ENCODE peak calls at places on chromosomes 1 and 21, in six cellular contexts. W is cardiac muscle cell, R is thoracic aorta, L is breast epithelium, M is pancreas, U is PC-3. S is an unnamed sample.

GRCh38 chr1:43056981-43057391 is 98.3 kb upstream of the SLC2A1 start:
- DNase-seq in W (no peak), R (no peak), L (no peak), M (no peak), U (no peak), S (no peak)

GRCh38 chr1:35555601-35556477 is 1.4 kb downstream of the KIAA0319L start:
- DNase-seq in W (no peak), R (no peak), L (no peak), M (no peak), U (peak; percentile 85), S (no peak)

GRCh38 chr1:67535474-67535873 is 105.3 kb upstream of the SERBP1 start:
- DNase-seq in W (peak; percentile 79), R (peak; percentile 35), L (peak; percentile 81), M (peak; percentile 84), U (peak; percentile 87), S (peak; percentile 85)

GRCh38 chr21:36854391-36854790 is 112.1 kb downstream of the HLCS start:
- DNase-seq in W (peak; percentile 79), R (no peak), L (no peak), M (no peak), U (peak; percentile 62), S (no peak)

GRCh38 chr1:114462341-114462740 is 48.7 kb downstream of the TRIM33 start:
- DNase-seq in W (no peak), R (no peak), L (no peak), M (no peak), U (no peak), S (no peak)

GRCh38 chr1:9448132-9449105 is 90.8 kb upstream of the SLC25A33 start:
- DNase-seq in W (no peak), R (no peak), L (no peak), M (no peak), U (no peak), S (no peak)

GRCh38 chr1:205923663-205924435 is 19.4 kb downstream of the SLC26A9 start:
- DNase-seq in W (no peak), R (no peak), L (peak; percentile 22), M (no peak), U (no peak), S (no peak)

GRCh38 chr1:56301791-56302190 is 277.6 kb downstream of the PLPP3 start:
- DNase-seq in W (no peak), R (no peak), L (no peak), M (no peak), U (peak; percentile 85), S (no peak)

GRCh38 chr1:2173546-2174347 is 20.8 kb downstream of the FAAP20 start:
- DNase-seq in W (no peak), R (no peak), L (no peak), M (peak; percentile 49), U (no peak), S (no peak)

GRCh38 chr21:42692688-42693087 is 39.3 kb downstream of the PDE9A start:
- DNase-seq in W (no peak), R (no peak), L (no peak), M (peak; percentile 41), U (no peak), S (no peak)

GRCh38 chr1:17586172-17586963 is 46.9 kb downstream of the ARHGEF10L start:
- DNase-seq in W (peak; percentile 23), R (no peak), L (no peak), M (no peak), U (peak; percentile 52), S (no peak)

GRCh38 chr21:16002872-16003466 is 273.2 kb downstream of the USP25 start:
- DNase-seq in W (no peak), R (no peak), L (no peak), M (no peak), U (peak; percentile 58), S (no peak)

GRCh38 chr1:159229896-159230295 is 25.2 kb downstream of the ACKR1 start:
- DNase-seq in W (no peak), R (no peak), L (no peak), M (no peak), U (peak; percentile 95), S (no peak)

GRCh38 chr1:92944901-92945747 is 16.1 kb downstream of the DIPK1A start:
- DNase-seq in W (no peak), R (no peak), L (no peak), M (no peak), U (no peak), S (no peak)
- H3K4me3 ChIP-seq in W (no peak overlapping the region), R (no peak overlapping the region), L (no peak overlapping the region), M (no peak overlapping the region), U (no peak overlapping the region), S (no peak overlapping the region)

GRCh38 chr1:211885746-211886522 is 55.4 kb upstream of the LPGAT1 start:
- DNase-seq in W (no peak), R (no peak), L (no peak), M (no peak), U (no peak), S (no peak)
- H3K27me3 ChIP-seq in W (no peaks in the 10 kb centered on the region), R (no peaks in the 10 kb centered on the region), L (no peaks in the 10 kb centered on the region), M (no peaks in the 10 kb centered on the region), U (peaks cover 35% of the 10 kb centered on the region), S (no peaks in the 10 kb centered on the region)

GRCh38 chr1:212937034-212937433 is 13.3 kb upstream of the VASH2 start:
- DNase-seq in W (no peak), R (no peak), L (no peak), M (no peak), U (no peak), S (no peak)
- H3K4me3 ChIP-seq in W (no peak overlapping the region), R (no peak overlapping the region), L (no peak overlapping the region), M (no peak overlapping the region), U (no peak overlapping the region), S (no peak overlapping the region)

DNA sequence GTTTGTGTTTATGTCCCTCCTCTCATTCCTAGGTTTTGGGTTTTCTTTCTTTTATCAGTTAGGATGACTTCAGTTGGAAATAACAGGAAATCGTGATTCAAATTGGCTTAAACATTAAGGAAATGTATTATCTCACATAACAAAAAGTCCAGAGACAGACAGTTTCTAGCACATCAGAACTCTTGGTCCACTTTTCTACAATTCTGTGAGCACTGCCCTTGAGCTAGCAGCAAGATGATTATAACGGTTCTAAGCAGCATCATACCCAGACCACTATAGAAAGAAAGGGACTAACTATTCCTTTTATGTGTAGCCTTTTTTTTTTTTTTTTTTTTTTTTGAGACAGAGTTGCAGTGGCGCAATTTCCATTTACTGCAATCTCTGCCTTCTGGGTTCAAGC is 18.9 kb downstream of the FCGR2B start:
- DNase-seq in W (no peak), R (no peak), L (no peak), M (no peak), U (no peak), S (no peak)
- H3K27me3 ChIP-seq in W (peaks cover 41% of the 10 kb centered on the region), R (no peaks in the 10 kb centered on the region), L (no peaks in the 10 kb centered on the region), M (no peaks in the 10 kb centered on the region), U (no peaks in the 10 kb centered on the region), S (peaks cover 58% of the 10 kb centered on the region)

GRCh38 chr1:161019767-161020572 is 982 bp downstream of the F11R start:
- DNase-seq in W (no peak), R (no peak), L (no peak), M (no peak), U (peak; percentile 64), S (no peak)

GRCh38 chr1:161017756-161018630 is 3.0 kb downstream of the F11R start:
- DNase-seq in W (no peak), R (no peak), L (no peak), M (no peak), U (no peak), S (no peak)

GRCh38 chr1:161021168-161021958 is 411 bp upstream of the F11R start:
- DNase-seq in W (peak; percentile 87), R (no peak), L (peak; percentile 98), M (peak; percentile 99), U (peak; percentile 99), S (peak; percentile 94)

GRCh38 chr1:161020573-161021167 is at the start of gene F11R:
- DNase-seq in W (peak; percentile 81), R (no peak), L (no peak), M (peak; percentile 78), U (peak; percentile 62), S (peak; percentile 82)

GRCh38 chr1:161018631-161018930 is 2.4 kb downstream of the F11R start:
- DNase-seq in W (no peak), R (no peak), L (no peak), M (no peak), U (no peak), S (no peak)
- H3K4me3 ChIP-seq in W (peak overlapping the region; percentile 51), R (no peak overlapping the region), L (no peak overlapping the region), M (no peak overlapping the region), U (peak overlapping the region; percentile 88), S (no peak overlapping the region)

GRCh38 chr1:10863916-10864315 is 67.5 kb upstream of the CASZ1 start:
- DNase-seq in W (no peak), R (no peak), L (no peak), M (no peak), U (no peak), S (no peak)
- H3K27me3 ChIP-seq in W (peaks cover 10% of the 10 kb centered on the region), R (no peaks in the 10 kb centered on the region), L (no peaks in the 10 kb centered on the region), M (no peaks in the 10 kb centered on the region), U (no peaks in the 10 kb centered on the region), S (peaks cover 61% of the 10 kb centered on the region)

GRCh38 chr1:221887091-221887746 is 145.3 kb upstream of the DUSP10 start:
- DNase-seq in W (no peak), R (peak; percentile 24), L (peak; percentile 80), M (peak; percentile 53), U (peak; percentile 100), S (peak; percentile 80)
- H3K4me3 ChIP-seq in W (no peak overlapping the region), R (no peak overlapping the region), L (no peak overlapping the region), M (no peak overlapping the region), U (peak overlapping the region; percentile 38), S (no peak overlapping the region)

GRCh38 chr1:61605607-61606321 is 119.2 kb downstream of the TM2D1 start:
- DNase-seq in W (no peak), R (no peak), L (no peak), M (no peak), U (peak; percentile 65), S (no peak)
- H3K27me3 ChIP-seq in W (no peaks in the 10 kb centered on the region), R (no peaks in the 10 kb centered on the region), L (no peaks in the 10 kb centered on the region), M (no peaks in the 10 kb centered on the region), U (no peaks in the 10 kb centered on the region), S (no peaks in the 10 kb centered on the region)

DNA sequence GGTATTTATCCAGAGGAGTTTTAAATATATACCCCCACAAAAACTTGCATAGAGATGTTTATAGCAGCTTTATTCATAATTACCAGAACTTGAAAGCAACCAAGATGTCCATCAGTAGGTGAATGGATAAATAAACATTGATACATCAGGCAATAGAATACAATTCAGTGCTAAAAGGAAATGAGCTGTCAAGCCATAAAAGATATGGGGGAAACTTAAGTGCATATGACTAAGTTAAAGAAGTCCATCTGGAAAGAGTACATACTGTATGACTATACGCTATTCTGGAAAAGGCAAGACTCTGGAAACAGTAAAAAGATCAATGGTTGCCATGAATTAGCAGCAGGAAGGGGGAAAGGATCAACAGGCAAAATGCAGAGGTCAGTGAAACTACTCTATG is 366.7 kb downstream of the HHIPL2 start:
- DNase-seq in W (no peak), R (no peak), L (no peak), M (no peak), U (peak; percentile 72), S (no peak)
- H3K4me3 ChIP-seq in W (no peak overlapping the region), R (no peak overlapping the region), L (no peak overlapping the region), M (no peak overlapping the region), U (no peak overlapping the region), S (no peak overlapping the region)

S was measured in left lung.